ENCODE peak calls at places on chromosomes 1 and 21, in nine cellular contexts. L is GM12878, A is A549, R is stomach, Y is ovary, E is suprapubic skin, C is SK-N-SH, W is tibial nerve, M is K562. N is an unnamed sample.

GRCh38 chr1:234845097-234845660 is 235.2 kb upstream of the IRF2BP2 start:
- DNase-seq in L (peak), A (no peak), R (no peak), Y (no peak), E (no peak), C (no peak), W (no peak), M (no peak), N (no peak)

GRCh38 chr1:15328245-15328784 is 81.3 kb downstream of the FHAD1 start:
- DNase-seq in L (no peak), A (no peak), R (no peak), Y (peak), E (no peak), C (no peak), W (no peak), M (no peak), N (no peak)

GRCh38 chr1:202158810-202159533 is 1.4 kb downstream of the PTPN7 start:
- DNase-seq in L (no peak), A (no peak), R (no peak), Y (peak), E (no peak), C (no peak), W (no peak), M (peak), N (no peak)

GRCh38 chr1:236663934-236664333 is 22.4 kb upstream of the ACTN2 start:
- DNase-seq in L (no peak), A (no peak), R (no peak), Y (no peak), E (no peak), C (no peak), W (no peak), M (no peak), N (no peak)

GRCh38 chr1:82485591-82486369 is 685.0 kb downstream of the ADGRL2 start:
- DNase-seq in L (no peak), A (no peak), R (no peak), Y (peak), E (no peak), C (no peak), W (peak), M (no peak), N (peak)

GRCh38 chr1:47444578-47445465 is 7.0 kb downstream of the FOXD2 start:
- DNase-seq in L (no peak), A (no peak), R (no peak), Y (no peak), E (no peak), C (peak), W (peak), M (peak), N (no peak)

GRCh38 chr21:26385721-26386120 is 187.4 kb downstream of the CYYR1 start:
- DNase-seq in L (no peak), A (no peak), R (no peak), Y (no peak), E (no peak), C (no peak), W (no peak), M (no peak), N (no peak)

GRCh38 chr21:43273016-43273707 is 104.4 kb downstream of the CRYAA start:
- DNase-seq in L (no peak), A (no peak), R (no peak), Y (peak), E (no peak), C (no peak), W (no peak), M (no peak), N (no peak)

GRCh38 chr1:110615548-110616130 is 9.5 kb upstream of the KCNA2 start:
- DNase-seq in L (no peak), A (peak), R (peak), Y (peak), E (no peak), C (peak), W (peak), M (peak), N (peak)

GRCh38 chr1:202018476-202019234 is 8.3 kb downstream of the ELF3 start:
- DNase-seq in L (no peak), A (peak), R (peak), Y (no peak), E (no peak), C (no peak), W (no peak), M (peak), N (no peak)

GRCh38 chr1:114021665-114022099 is 42.4 kb downstream of the OLFML3 start:
- DNase-seq in L (no peak), A (no peak), R (no peak), Y (no peak), E (no peak), C (no peak), W (no peak), M (no peak), N (no peak)
- TF ChIP-seq EP300 in L (no peak), A (no peak), R (no peak), Y (no peak), E (no peak), C (no peak), W (no peak), M (no peak), N (no peak)

DNA sequence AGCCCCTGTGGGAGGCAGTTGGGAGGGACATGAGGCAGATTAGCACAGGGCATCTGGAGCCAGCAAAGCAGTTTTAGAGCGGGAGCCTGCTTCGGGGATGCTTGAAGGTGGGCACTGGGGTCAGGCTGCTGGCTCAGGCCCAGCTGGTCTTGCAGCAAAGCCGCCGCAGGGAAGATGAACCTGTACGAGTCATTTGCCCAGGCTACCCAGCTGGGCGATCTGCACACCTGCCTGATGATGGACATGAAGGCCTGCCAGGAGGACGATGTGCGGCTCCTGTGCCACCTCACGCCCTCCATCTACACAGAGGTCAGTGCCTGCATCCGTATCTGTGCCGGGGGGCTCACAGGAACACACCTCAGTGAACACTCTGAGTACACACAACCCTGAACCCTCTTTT is 7.7 kb upstream of the SLC27A3 start:
- DNase-seq in L (no peak), A (no peak), R (no peak), Y (no peak), E (no peak), C (no peak), W (no peak), M (no peak), N (no peak)
- TF ChIP-seq CTCF in L (no peak), A (no peak), R (no peak), Y (no peak), E (no peak), C (no peak), W (no peak), M (no peak), N (no peak)

GRCh38 chr1:22637952-22638445 is 1.6 kb downstream of the C1QA start:
- DNase-seq in L (no peak), A (no peak), R (no peak), Y (no peak), E (no peak), C (no peak), W (no peak), M (no peak), N (no peak)

GRCh38 chr1:22635436-22635835 is 992 bp upstream of the C1QA start:
- DNase-seq in L (no peak), A (no peak), R (no peak), Y (no peak), E (no peak), C (no peak), W (no peak), M (no peak), N (no peak)

GRCh38 chr1:22636369-22636768 is at the start of gene C1QA:
- DNase-seq in L (no peak), A (no peak), R (no peak), Y (no peak), E (peak), C (no peak), W (peak), M (no peak), N (peak)

GRCh38 chr1:22638476-22639234 is 2.2 kb downstream of the C1QA start:
- DNase-seq in L (no peak), A (no peak), R (no peak), Y (no peak), E (no peak), C (no peak), W (no peak), M (no peak), N (no peak)

DNA sequence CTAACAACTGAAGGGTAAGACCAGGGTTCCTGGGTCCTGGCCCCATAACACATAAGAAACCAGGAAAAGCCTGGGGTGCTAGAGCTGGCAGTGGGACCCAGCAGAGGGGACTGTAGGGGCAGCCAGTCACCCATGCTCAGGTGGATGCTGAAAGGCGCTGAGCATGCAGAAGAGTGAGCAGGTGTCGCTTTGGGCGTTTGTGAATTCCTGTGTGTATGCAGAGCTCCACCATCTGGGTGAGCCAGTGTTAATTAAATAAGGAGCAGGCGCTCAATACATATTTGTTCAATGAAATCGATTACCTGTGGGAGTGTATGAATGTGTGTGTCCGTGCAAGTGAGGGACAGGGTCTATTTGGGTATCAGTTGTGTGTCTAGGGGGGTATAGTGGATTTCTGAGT is 499 bp downstream of the C1QA start:
- DNase-seq in L (no peak), A (no peak), R (no peak), Y (no peak), E (no peak), C (no peak), W (no peak), M (no peak), N (no peak)
- TF ChIP-seq EP300 in L (no peak), A (no peak), R (no peak), Y (no peak), E (no peak), C (no peak), W (no peak), M (no peak), N (no peak)

GRCh38 chr1:86419277-86419903 is 4.6 kb upstream of the CLCA2 start:
- DNase-seq in L (no peak), A (peak), R (no peak), Y (no peak), E (no peak), C (no peak), W (no peak), M (peak), N (no peak)
- TF ChIP-seq CTCF in L (peak), A (no peak), R (no peak), Y (no peak), E (peak), C (peak), W (peak), M (peak), N (peak)

DNA sequence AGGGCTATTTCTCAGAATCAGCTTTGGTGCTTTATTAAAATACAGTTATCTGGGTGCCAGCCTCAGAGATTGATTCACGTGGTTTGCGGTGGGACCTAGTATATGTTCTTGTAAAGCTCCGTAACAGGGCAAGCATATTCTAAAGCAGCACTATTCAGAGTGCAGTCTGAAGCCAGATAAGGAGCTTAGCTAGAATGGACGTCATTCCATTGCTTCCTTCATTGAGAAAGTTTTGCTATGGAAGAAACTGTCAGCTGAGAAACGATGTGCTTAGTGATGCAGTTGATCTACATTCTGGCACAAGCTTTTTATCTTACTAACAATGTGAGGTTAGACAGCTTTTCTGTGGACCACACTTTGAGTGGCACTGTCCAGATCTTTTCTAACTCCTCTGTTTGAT is 26.1 kb downstream of the SLC44A3 start:
- DNase-seq in L (no peak), A (no peak), R (no peak), Y (no peak), E (no peak), C (no peak), W (no peak), M (no peak), N (no peak)
- TF ChIP-seq EP300 in L (no peak), A (no peak), R (no peak), Y (no peak), E (no peak), C (no peak), W (no peak), M (no peak), N (no peak)

GRCh38 chr21:41045534-41046268 is 122.3 kb upstream of the BACE2 start:
- DNase-seq in L (no peak), A (peak), R (peak), Y (no peak), E (no peak), C (peak), W (no peak), M (peak), N (no peak)

GRCh38 chr21:41048636-41049035 is 119.3 kb upstream of the BACE2 start:
- DNase-seq in L (no peak), A (no peak), R (no peak), Y (no peak), E (no peak), C (no peak), W (no peak), M (no peak), N (no peak)

GRCh38 chr21:41048141-41048540 is 119.8 kb upstream of the BACE2 start:
- DNase-seq in L (no peak), A (no peak), R (no peak), Y (no peak), E (no peak), C (no peak), W (no peak), M (no peak), N (no peak)

GRCh38 chr21:41043008-41043407 is 125.0 kb upstream of the BACE2 start:
- DNase-seq in L (no peak), A (peak), R (no peak), Y (no peak), E (no peak), C (no peak), W (no peak), M (no peak), N (no peak)
- TF ChIP-seq CTCF in L (no peak), A (no peak), R (no peak), Y (no peak), E (no peak), C (no peak), W (no peak), M (no peak), N (no peak)